ENCODE peak calls at places on chromosomes 1 and 21, in six cellular contexts. One of them, this sample, is unnamed.

GRCh38 chr1:31943546-31944184 is 5.5 kb upstream of the PTP4A2 start:
- DNase-seq in ascending aorta: no peak
- DNase-seq in left ventricle myocardium inferior: no peak
- DNase-seq in aorta: no peak
- DNase-seq in bronchial epithelial cell: no peak
- DNase-seq in CD4-positive, CD25-positive, alpha-beta regulatory T cell: peak; percentile 75
- DNase-seq in this sample: no peak

GRCh38 chr1:30847358-30847972 is 61.1 kb downstream of the SDC3 start:
- DNase-seq in ascending aorta: peak; percentile 29
- DNase-seq in left ventricle myocardium inferior: peak; percentile 80
- DNase-seq in aorta: peak; percentile 81
- DNase-seq in bronchial epithelial cell: no peak
- DNase-seq in CD4-positive, CD25-positive, alpha-beta regulatory T cell: no peak
- DNase-seq in this sample: peak; percentile 86

GRCh38 chr1:192512426-192513125 is 63.0 kb upstream of the RGS1 start:
- DNase-seq in ascending aorta: no peak
- DNase-seq in left ventricle myocardium inferior: no peak
- DNase-seq in aorta: peak; percentile 66
- DNase-seq in bronchial epithelial cell: no peak
- DNase-seq in CD4-positive, CD25-positive, alpha-beta regulatory T cell: no peak
- DNase-seq in this sample: no peak

GRCh38 chr1:204448321-204448964 is 36.8 kb upstream of the PPP1R15B start:
- DNase-seq in ascending aorta: no peak
- DNase-seq in left ventricle myocardium inferior: no peak
- DNase-seq in aorta: no peak
- DNase-seq in bronchial epithelial cell: peak; percentile 88
- DNase-seq in CD4-positive, CD25-positive, alpha-beta regulatory T cell: no peak
- DNase-seq in this sample: no peak

GRCh38 chr1:183173828-183174227 is 12.2 kb upstream of the LAMC2 start:
- DNase-seq in ascending aorta: no peak
- DNase-seq in left ventricle myocardium inferior: no peak
- DNase-seq in aorta: no peak
- DNase-seq in bronchial epithelial cell: no peak
- DNase-seq in CD4-positive, CD25-positive, alpha-beta regulatory T cell: no peak
- DNase-seq in this sample: no peak

GRCh38 chr21:27526451-27526850 is 559.6 kb upstream of the ADAMTS5 start:
- DNase-seq in ascending aorta: no peak
- DNase-seq in left ventricle myocardium inferior: peak; percentile 23
- DNase-seq in aorta: no peak
- DNase-seq in bronchial epithelial cell: no peak
- DNase-seq in CD4-positive, CD25-positive, alpha-beta regulatory T cell: no peak
- DNase-seq in this sample: no peak

GRCh38 chr1:22826630-22827580 is 116.3 kb downstream of the EPHB2 start:
- DNase-seq in ascending aorta: no peak
- DNase-seq in left ventricle myocardium inferior: peak; percentile 52
- DNase-seq in aorta: no peak
- DNase-seq in bronchial epithelial cell: peak; percentile 68
- DNase-seq in CD4-positive, CD25-positive, alpha-beta regulatory T cell: no peak
- DNase-seq in this sample: peak; percentile 81

GRCh38 chr1:10117865-10118264 is 85.1 kb downstream of the UBE4B start:
- DNase-seq in ascending aorta: no peak
- DNase-seq in left ventricle myocardium inferior: no peak
- DNase-seq in aorta: no peak
- DNase-seq in bronchial epithelial cell: no peak
- DNase-seq in CD4-positive, CD25-positive, alpha-beta regulatory T cell: no peak
- DNase-seq in this sample: no peak

GRCh38 chr1:26848947-26849774 is 13.8 kb upstream of the SFN start:
- DNase-seq in ascending aorta: peak; percentile 42
- DNase-seq in left ventricle myocardium inferior: no peak
- DNase-seq in aorta: peak; percentile 62
- DNase-seq in bronchial epithelial cell: peak; percentile 99
- DNase-seq in CD4-positive, CD25-positive, alpha-beta regulatory T cell: no peak
- DNase-seq in this sample: peak; percentile 24

GRCh38 chr1:183030053-183030452 is 6.8 kb downstream of the LAMC1 start:
- DNase-seq in ascending aorta: no peak
- DNase-seq in left ventricle myocardium inferior: no peak
- DNase-seq in aorta: no peak
- DNase-seq in bronchial epithelial cell: no peak
- DNase-seq in CD4-positive, CD25-positive, alpha-beta regulatory T cell: no peak
- DNase-seq in this sample: no peak

GRCh38 chr1:3063379-3064295 is 5.4 kb upstream of the PRDM16 start:
- DNase-seq in ascending aorta: no peak
- DNase-seq in left ventricle myocardium inferior: no peak
- DNase-seq in aorta: peak; percentile 54
- DNase-seq in bronchial epithelial cell: no peak
- DNase-seq in CD4-positive, CD25-positive, alpha-beta regulatory T cell: no peak
- DNase-seq in this sample: peak; percentile 75

GRCh38 chr1:94676686-94677085 is 135.1 kb upstream of the F3 start:
- DNase-seq in ascending aorta: no peak
- DNase-seq in left ventricle myocardium inferior: no peak
- DNase-seq in aorta: no peak
- DNase-seq in bronchial epithelial cell: no peak
- DNase-seq in CD4-positive, CD25-positive, alpha-beta regulatory T cell: no peak
- DNase-seq in this sample: no peak

GRCh38 chr21:25515484-25516405 is 91.5 kb downstream of the MRPL39 start:
- DNase-seq in ascending aorta: no peak
- DNase-seq in left ventricle myocardium inferior: no peak
- DNase-seq in aorta: no peak
- DNase-seq in bronchial epithelial cell: no peak
- DNase-seq in CD4-positive, CD25-positive, alpha-beta regulatory T cell: no peak
- DNase-seq in this sample: no peak

GRCh38 chr1:205255941-205256780 is 28.4 kb downstream of the TMCC2 start:
- DNase-seq in ascending aorta: peak; percentile 66
- DNase-seq in left ventricle myocardium inferior: peak; percentile 90
- DNase-seq in aorta: peak; percentile 94
- DNase-seq in bronchial epithelial cell: peak; percentile 74
- DNase-seq in CD4-positive, CD25-positive, alpha-beta regulatory T cell: peak; percentile 82
- DNase-seq in this sample: peak; percentile 91

GRCh38 chr1:43009274-43009673 is 50.6 kb upstream of the SLC2A1 start:
- DNase-seq in ascending aorta: no peak
- DNase-seq in left ventricle myocardium inferior: no peak
- DNase-seq in aorta: no peak
- DNase-seq in bronchial epithelial cell: no peak
- DNase-seq in CD4-positive, CD25-positive, alpha-beta regulatory T cell: no peak
- DNase-seq in this sample: no peak

GRCh38 chr1:59714966-59715365 is 99.8 kb upstream of the HOOK1 start:
- DNase-seq in ascending aorta: no peak
- DNase-seq in left ventricle myocardium inferior: no peak
- DNase-seq in aorta: no peak
- DNase-seq in bronchial epithelial cell: no peak
- DNase-seq in CD4-positive, CD25-positive, alpha-beta regulatory T cell: no peak
- DNase-seq in this sample: no peak

GRCh38 chr21:16388911-16389515 is 659.2 kb downstream of the USP25 start:
- DNase-seq in ascending aorta: no peak
- DNase-seq in left ventricle myocardium inferior: no peak
- DNase-seq in aorta: no peak
- DNase-seq in bronchial epithelial cell: peak; percentile 79
- DNase-seq in CD4-positive, CD25-positive, alpha-beta regulatory T cell: no peak
- DNase-seq in this sample: no peak

GRCh38 chr1:15736035-15736665 is at the start of gene SLC25A34:
- DNase-seq in ascending aorta: no peak
- DNase-seq in left ventricle myocardium inferior: peak; percentile 83
- DNase-seq in aorta: peak; percentile 61
- DNase-seq in bronchial epithelial cell: peak; percentile 23
- DNase-seq in CD4-positive, CD25-positive, alpha-beta regulatory T cell: no peak
- DNase-seq in this sample: peak; percentile 90

GRCh38 chr1:8598060-8598724 is 219.2 kb downstream of the RERE start:
- DNase-seq in ascending aorta: no peak
- DNase-seq in left ventricle myocardium inferior: peak; percentile 24
- DNase-seq in aorta: no peak
- DNase-seq in bronchial epithelial cell: peak; percentile 50
- DNase-seq in CD4-positive, CD25-positive, alpha-beta regulatory T cell: no peak
- DNase-seq in this sample: no peak

GRCh38 chr21:41345934-41346685 is 15.7 kb upstream of the MX2 start:
- DNase-seq in ascending aorta: no peak
- DNase-seq in left ventricle myocardium inferior: no peak
- DNase-seq in aorta: no peak
- DNase-seq in bronchial epithelial cell: peak; percentile 57
- DNase-seq in CD4-positive, CD25-positive, alpha-beta regulatory T cell: no peak
- DNase-seq in this sample: no peak

GRCh38 chr1:19869929-19870328 is 12.3 kb upstream of the OTUD3 start:
- DNase-seq in ascending aorta: no peak
- DNase-seq in left ventricle myocardium inferior: no peak
- DNase-seq in aorta: no peak
- DNase-seq in bronchial epithelial cell: no peak
- DNase-seq in CD4-positive, CD25-positive, alpha-beta regulatory T cell: no peak
- DNase-seq in this sample: no peak

GRCh38 chr1:20410555-20410954 is 75.5 kb downstream of the CAMK2N1 start:
- DNase-seq in ascending aorta: no peak
- DNase-seq in left ventricle myocardium inferior: no peak
- DNase-seq in aorta: no peak
- DNase-seq in bronchial epithelial cell: no peak
- DNase-seq in CD4-positive, CD25-positive, alpha-beta regulatory T cell: no peak
- DNase-seq in this sample: no peak

GRCh38 chr1:228902781-228903572 is 167.7 kb downstream of the RHOU start:
- DNase-seq in ascending aorta: peak; percentile 72
- DNase-seq in left ventricle myocardium inferior: peak; percentile 64
- DNase-seq in aorta: peak; percentile 89
- DNase-seq in bronchial epithelial cell: peak; percentile 91
- DNase-seq in CD4-positive, CD25-positive, alpha-beta regulatory T cell: no peak
- DNase-seq in this sample: no peak

GRCh38 chr1:36393686-36394085 is 4.0 kb downstream of the LSM10 start:
- DNase-seq in ascending aorta: no peak
- DNase-seq in left ventricle myocardium inferior: no peak
- DNase-seq in aorta: peak; percentile 31
- DNase-seq in bronchial epithelial cell: no peak
- DNase-seq in CD4-positive, CD25-positive, alpha-beta regulatory T cell: no peak
- DNase-seq in this sample: no peak

GRCh38 chr1:46527474-46528296 is 23.8 kb downstream of the KNCN start:
- DNase-seq in ascending aorta: no peak
- DNase-seq in left ventricle myocardium inferior: peak; percentile 81
- DNase-seq in aorta: peak; percentile 88
- DNase-seq in bronchial epithelial cell: peak; percentile 55
- DNase-seq in CD4-positive, CD25-positive, alpha-beta regulatory T cell: peak; percentile 75
- DNase-seq in this sample: peak; percentile 91

GRCh38 chr1:186511761-186512637 is 51.1 kb upstream of the PDC start:
- DNase-seq in ascending aorta: no peak
- DNase-seq in left ventricle myocardium inferior: no peak
- DNase-seq in aorta: peak; percentile 39
- DNase-seq in bronchial epithelial cell: peak; percentile 87
- DNase-seq in CD4-positive, CD25-positive, alpha-beta regulatory T cell: peak; percentile 51
- DNase-seq in this sample: no peak

GRCh38 chr1:18635833-18636671 is 5.4 kb downstream of the PAX7 start:
- DNase-seq in ascending aorta: no peak
- DNase-seq in left ventricle myocardium inferior: no peak
- DNase-seq in aorta: peak; percentile 14
- DNase-seq in bronchial epithelial cell: peak; percentile 50
- DNase-seq in CD4-positive, CD25-positive, alpha-beta regulatory T cell: no peak
- DNase-seq in this sample: peak; percentile 85

GRCh38 chr1:8763888-8764287 is 53.6 kb downstream of the RERE start:
- DNase-seq in ascending aorta: no peak
- DNase-seq in left ventricle myocardium inferior: no peak
- DNase-seq in aorta: no peak
- DNase-seq in bronchial epithelial cell: peak; percentile 30
- DNase-seq in CD4-positive, CD25-positive, alpha-beta regulatory T cell: no peak
- DNase-seq in this sample: peak; percentile 15

GRCh38 chr1:50421366-50421748 is 1.9 kb downstream of the DMRTA2 start:
- DNase-seq in ascending aorta: no peak
- DNase-seq in left ventricle myocardium inferior: no peak
- DNase-seq in aorta: no peak
- DNase-seq in bronchial epithelial cell: no peak
- DNase-seq in CD4-positive, CD25-positive, alpha-beta regulatory T cell: no peak
- DNase-seq in this sample: no peak

GRCh38 chr1:50419907-50420248 is 3.4 kb downstream of the DMRTA2 start:
- DNase-seq in ascending aorta: no peak
- DNase-seq in left ventricle myocardium inferior: no peak
- DNase-seq in aorta: no peak
- DNase-seq in bronchial epithelial cell: no peak
- DNase-seq in CD4-positive, CD25-positive, alpha-beta regulatory T cell: no peak
- DNase-seq in this sample: no peak

GRCh38 chr1:50420689-50421365 is 2.4 kb downstream of the DMRTA2 start:
- DNase-seq in ascending aorta: no peak
- DNase-seq in left ventricle myocardium inferior: no peak
- DNase-seq in aorta: no peak
- DNase-seq in bronchial epithelial cell: no peak
- DNase-seq in CD4-positive, CD25-positive, alpha-beta regulatory T cell: peak; percentile 45
- DNase-seq in this sample: peak; percentile 88

GRCh38 chr1:50419192-50419906 is 3.9 kb downstream of the DMRTA2 start:
- DNase-seq in ascending aorta: no peak
- DNase-seq in left ventricle myocardium inferior: no peak
- DNase-seq in aorta: no peak
- DNase-seq in bronchial epithelial cell: no peak
- DNase-seq in CD4-positive, CD25-positive, alpha-beta regulatory T cell: no peak
- DNase-seq in this sample: peak; percentile 84

DNA sequence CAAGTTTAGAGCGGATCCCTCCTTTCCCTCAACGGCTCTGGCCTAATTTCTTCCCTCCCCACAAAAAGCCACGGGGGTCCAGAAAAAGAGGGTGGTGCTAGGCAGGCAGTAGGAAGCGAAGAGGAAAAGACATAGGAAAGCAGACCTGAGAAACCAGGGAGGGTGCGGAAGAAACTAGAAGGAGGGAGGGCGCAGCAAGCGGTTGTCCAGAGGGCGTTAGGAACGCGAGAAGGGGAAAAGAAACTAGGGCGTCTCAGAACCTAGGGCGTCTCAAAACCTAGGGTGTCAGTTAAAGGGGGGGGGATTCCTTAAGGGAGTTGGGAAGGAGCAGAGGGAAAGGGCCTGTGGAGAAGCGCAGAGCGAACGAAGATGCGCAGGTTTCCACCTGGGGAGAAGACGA is 3.0 kb downstream of the DMRTA2 start:
- DNase-seq in ascending aorta: no peak
- DNase-seq in left ventricle myocardium inferior: no peak
- DNase-seq in aorta: no peak
- DNase-seq in bronchial epithelial cell: no peak
- DNase-seq in CD4-positive, CD25-positive, alpha-beta regulatory T cell: no peak
- DNase-seq in this sample: peak; percentile 52
- H3K4me3 ChIP-seq in ascending aorta: no peak overlapping the region
- H3K4me3 ChIP-seq in left ventricle myocardium inferior: no peak overlapping the region
- H3K4me3 ChIP-seq in aorta: no peak overlapping the region
- H3K4me3 ChIP-seq in bronchial epithelial cell: no peak overlapping the region
- H3K4me3 ChIP-seq in CD4-positive, CD25-positive, alpha-beta regulatory T cell: no peak overlapping the region
- H3K4me3 ChIP-seq in this sample: no peak overlapping the region

GRCh38 chr1:117851687-117852086 is 77.7 kb downstream of the GDAP2 start:
- DNase-seq in ascending aorta: no peak
- DNase-seq in left ventricle myocardium inferior: no peak
- DNase-seq in aorta: no peak
- DNase-seq in bronchial epithelial cell: no peak
- DNase-seq in CD4-positive, CD25-positive, alpha-beta regulatory T cell: no peak
- DNase-seq in this sample: no peak
- H3K27me3 ChIP-seq in ascending aorta: no peaks in the 10 kb centered on the region
- H3K27me3 ChIP-seq in left ventricle myocardium inferior: no peaks in the 10 kb centered on the region
- H3K27me3 ChIP-seq in aorta: no peaks in the 10 kb centered on the region
- H3K27me3 ChIP-seq in bronchial epithelial cell: no peaks in the 10 kb centered on the region
- H3K27me3 ChIP-seq in CD4-positive, CD25-positive, alpha-beta regulatory T cell: no peaks in the 10 kb centered on the region
- H3K27me3 ChIP-seq in this sample: no peaks in the 10 kb centered on the region

GRCh38 chr1:165890684-165891083 is 63.3 kb downstream of the UCK2 start:
- DNase-seq in ascending aorta: no peak
- DNase-seq in left ventricle myocardium inferior: no peak
- DNase-seq in aorta: no peak
- DNase-seq in bronchial epithelial cell: no peak
- DNase-seq in CD4-positive, CD25-positive, alpha-beta regulatory T cell: no peak
- DNase-seq in this sample: no peak
- H3K36me3 ChIP-seq in ascending aorta: peaks cover 17% of the 10 kb centered on the region
- H3K36me3 ChIP-seq in left ventricle myocardium inferior: peaks cover 5% of the 10 kb centered on the region
- H3K36me3 ChIP-seq in aorta: no peaks in the 10 kb centered on the region
- H3K36me3 ChIP-seq in bronchial epithelial cell: peaks cover 13% of the 10 kb centered on the region
- H3K36me3 ChIP-seq in CD4-positive, CD25-positive, alpha-beta regulatory T cell: peaks cover 13% of the 10 kb centered on the region
- H3K36me3 ChIP-seq in this sample: peaks cover 34% of the 10 kb centered on the region

GRCh38 chr1:174799136-174799479 is 200.6 kb upstream of the CACYBP start:
- DNase-seq in ascending aorta: no peak
- DNase-seq in left ventricle myocardium inferior: no peak
- DNase-seq in aorta: no peak
- DNase-seq in bronchial epithelial cell: peak; percentile 76
- DNase-seq in CD4-positive, CD25-positive, alpha-beta regulatory T cell: no peak
- DNase-seq in this sample: no peak
- H3K4me3 ChIP-seq in ascending aorta: peak overlapping the region; percentile 59
- H3K4me3 ChIP-seq in left ventricle myocardium inferior: peak overlapping the region; percentile 65
- H3K4me3 ChIP-seq in aorta: peak overlapping the region; percentile 12
- H3K4me3 ChIP-seq in bronchial epithelial cell: peak overlapping the region; percentile 40
- H3K4me3 ChIP-seq in CD4-positive, CD25-positive, alpha-beta regulatory T cell: peak overlapping the region; percentile 99
- H3K4me3 ChIP-seq in this sample: no peak overlapping the region

GRCh38 chr1:112060266-112060665 is 70.8 kb upstream of the KCND3 start:
- DNase-seq in ascending aorta: no peak
- DNase-seq in left ventricle myocardium inferior: no peak
- DNase-seq in aorta: no peak
- DNase-seq in bronchial epithelial cell: no peak
- DNase-seq in CD4-positive, CD25-positive, alpha-beta regulatory T cell: no peak
- DNase-seq in this sample: no peak
- H3K27me3 ChIP-seq in ascending aorta: no peaks in the 10 kb centered on the region
- H3K27me3 ChIP-seq in left ventricle myocardium inferior: no peaks in the 10 kb centered on the region
- H3K27me3 ChIP-seq in aorta: no peaks in the 10 kb centered on the region
- H3K27me3 ChIP-seq in bronchial epithelial cell: no peaks in the 10 kb centered on the region
- H3K27me3 ChIP-seq in CD4-positive, CD25-positive, alpha-beta regulatory T cell: peaks cover 6% of the 10 kb centered on the region
- H3K27me3 ChIP-seq in this sample: no peaks in the 10 kb centered on the region

This sample was measured in H7.